ENCODE peak calls at places on chromosomes 6 and 20, in six cellular contexts. K is stomach, R is A673, Y is IMR-90, S is psoas muscle, Q is aorta. T is an unnamed sample. For H3K27me3, the result is how much of the 10 kb centered on the place peaks cover.

GRCh38 chr20:60060006-60060557 is 101.9 kb downstream of the CDH26 start:
- DNase-seq in R (no peak), K (no peak), Q (peak), S (no peak), Y (no peak), T (no peak)

GRCh38 chr6:42138630-42139619 is 3.5 kb downstream of the C6orf132 start:
- DNase-seq in R (peak), Y (peak), K (no peak), Q (no peak), S (no peak), T (no peak)

GRCh38 chr6:116111552-116112528 is 11.2 kb downstream of the NT5DC1 start:
- DNase-seq in Q (no peak), R (peak), K (peak), Y (peak), S (no peak), T (no peak)

GRCh38 chr6:145427232-145427631 is 308.1 kb downstream of the EPM2A start:
- DNase-seq in Q (no peak), R (no peak), Y (no peak), K (no peak), S (no peak), T (no peak)

GRCh38 chr6:165762876-165763275 is 99.8 kb upstream of the PDE10A start:
- DNase-seq in S (no peak), K (no peak), Q (no peak), Y (peak), R (no peak), T (no peak)

GRCh38 chr6:56756791-56757582 is 114.3 kb upstream of the DST start:
- DNase-seq in R (no peak), K (no peak), S (no peak), Q (no peak), Y (peak), T (no peak)

GRCh38 chr20:41443667-41444066 is 77.0 kb upstream of the EMILIN3 start:
- DNase-seq in Y (no peak), Q (no peak), K (no peak), R (no peak), S (no peak), T (no peak)

GRCh38 chr6:104301921-104302320 is 557.8 kb downstream of the HACE1 start:
- DNase-seq in K (no peak), Y (no peak), R (no peak), Q (no peak), S (no peak), T (no peak)

GRCh38 chr20:46129955-46130481 is 11.9 kb downstream of the CD40 start:
- DNase-seq in R (no peak), Q (peak), S (no peak), Y (no peak), K (no peak), T (no peak)

GRCh38 chr6:155004576-155005345 is 9.6 kb downstream of the TIAM2 start:
- DNase-seq in R (no peak), K (no peak), Y (no peak), S (no peak), Q (no peak), T (no peak)

GRCh38 chr6:16766043-16766521 is 4.8 kb upstream of the ATXN1 start:
- DNase-seq in R (no peak), S (no peak), Y (peak), Q (no peak), K (no peak), T (no peak)

GRCh38 chr6:24882835-24883555 is 52.8 kb downstream of the RIPOR2 start:
- DNase-seq in Y (no peak), K (no peak), Q (no peak), R (no peak), S (no peak), T (no peak)
- H3K4me3 ChIP-seq in Y (no peak), K (no peak), Q (no peak), R (no peak), S (no peak), T (no peak)

GRCh38 chr6:43395822-43396221 is 26.4 kb upstream of the ZNF318 start:
- DNase-seq in K (no peak), R (no peak), Q (no peak), Y (no peak), S (no peak), T (peak)

GRCh38 chr6:43401730-43402129 is 25.6 kb upstream of the ABCC10 start:
- DNase-seq in S (no peak), Q (no peak), Y (no peak), K (no peak), R (no peak), T (no peak)

GRCh38 chr6:43396408-43397149 is 27.1 kb upstream of the ZNF318 start:
- DNase-seq in R (no peak), Y (no peak), S (no peak), Q (no peak), K (peak), T (no peak)

GRCh38 chr6:43402819-43403218 is 24.5 kb upstream of the ABCC10 start:
- DNase-seq in S (no peak), K (no peak), Q (no peak), R (peak), Y (no peak), T (no peak)

DNA sequence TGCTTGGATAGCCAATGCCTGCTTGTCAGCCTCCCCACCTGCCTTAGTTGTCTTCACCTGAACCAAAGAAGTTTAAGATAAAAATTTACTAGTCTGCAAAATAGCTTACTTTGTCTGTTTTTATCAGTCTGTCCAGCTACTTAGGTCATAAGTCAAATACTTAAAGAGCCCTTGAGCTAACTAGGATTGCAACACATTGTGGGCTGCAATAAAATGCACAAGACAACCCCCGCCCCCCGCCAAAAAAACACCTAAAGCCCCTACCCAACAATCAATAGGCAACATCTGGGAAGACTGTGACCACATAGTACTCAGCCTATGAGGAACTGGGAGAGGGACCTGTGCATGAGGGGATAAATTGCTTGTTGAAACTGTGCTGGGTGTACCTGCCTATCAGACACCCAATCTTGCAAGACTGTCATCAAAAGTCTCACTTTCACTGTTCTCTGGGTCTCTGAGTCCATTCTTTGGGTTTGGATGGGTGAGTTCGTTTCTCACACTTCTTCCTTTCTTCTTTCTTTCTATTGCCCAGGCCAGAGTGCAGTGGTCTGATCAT is 27.3 kb upstream of the ABCC10 start:
- DNase-seq in Q (no peak), R (no peak), K (no peak), Y (no peak), S (no peak), T (no peak)
- H3K27me3 ChIP-seq in Q (under half), R (under half), K (under half), Y (under half), S (under half), T (under half)

DNA sequence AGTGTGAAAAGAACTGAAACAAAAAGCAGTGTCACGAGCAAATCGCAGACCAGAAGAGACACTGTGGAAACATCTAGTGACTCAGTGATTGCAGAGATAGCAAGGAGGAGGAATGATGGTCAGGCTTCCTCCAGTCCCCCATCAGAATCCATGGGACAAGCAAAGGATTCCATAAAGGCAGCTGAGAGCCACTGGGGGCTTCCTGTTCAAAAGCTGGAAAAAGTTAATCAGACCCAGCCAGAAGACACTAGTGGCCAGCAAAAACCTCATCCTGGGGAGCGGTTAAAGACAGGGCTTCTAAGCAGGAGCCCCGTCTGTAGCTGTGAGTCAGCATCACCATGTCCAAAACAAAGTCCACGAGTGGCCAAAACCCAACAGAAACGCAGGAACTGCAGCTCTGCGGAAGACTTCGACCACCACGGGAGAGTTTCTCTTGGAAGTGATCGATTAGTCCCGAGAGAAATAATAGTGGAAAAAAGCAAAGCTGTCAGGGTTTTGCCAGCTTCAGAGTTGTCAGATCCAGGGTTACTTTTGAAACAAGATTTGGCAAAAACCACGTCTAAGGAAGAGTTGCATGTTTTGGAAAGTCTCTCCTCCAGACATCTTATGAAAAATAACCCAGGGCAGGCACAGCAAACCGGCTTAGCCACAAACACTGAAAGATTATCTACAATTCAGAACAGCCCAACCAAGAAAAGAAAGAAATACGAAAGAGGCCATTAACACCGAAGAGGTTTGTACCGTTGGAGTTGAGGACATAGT is 51.0 kb downstream of the JAG1 start:
- DNase-seq in Y (peak), K (no peak), Q (no peak), S (peak), R (no peak), T (peak)
- H3K27ac ChIP-seq in Y (peak), K (no peak), Q (peak), S (peak), R (no peak), T (peak)

DNA sequence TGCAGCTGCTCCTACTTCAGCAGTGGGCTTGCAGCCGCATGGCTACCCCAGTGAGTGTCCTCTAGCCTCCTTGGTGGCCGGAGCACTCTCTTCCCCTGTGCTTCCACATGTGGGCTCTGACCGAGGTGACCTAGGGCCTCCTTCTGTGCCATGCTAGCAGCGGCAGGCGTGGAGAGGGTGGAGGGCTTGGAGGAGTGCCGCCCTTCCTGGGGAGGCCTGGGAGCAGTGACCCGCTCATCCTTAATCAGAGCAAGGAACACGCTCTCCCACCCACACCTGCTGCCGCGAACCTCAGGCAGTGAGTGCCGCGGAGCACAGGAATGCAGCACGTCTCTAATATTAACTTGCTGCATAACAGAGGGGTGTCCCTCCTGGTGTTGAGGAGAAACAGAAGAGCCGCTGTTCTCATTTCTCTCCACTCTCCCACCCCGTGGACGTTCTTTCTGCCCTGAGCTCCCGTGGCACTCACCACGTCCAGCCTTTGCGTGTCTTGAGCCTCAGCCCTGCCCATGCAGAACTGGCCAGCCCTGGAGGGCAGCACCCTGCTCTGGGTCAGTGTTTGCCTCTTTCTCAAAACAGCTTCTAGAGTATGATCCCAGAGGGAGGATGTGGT is 31.9 kb downstream of the DUSP22 start:
- DNase-seq in R (no peak), S (no peak), Y (no peak), K (no peak), Q (peak), T (no peak)
- H3K4me3 ChIP-seq in R (no peak), S (no peak), Y (no peak), K (no peak), Q (no peak), T (no peak)

DNA sequence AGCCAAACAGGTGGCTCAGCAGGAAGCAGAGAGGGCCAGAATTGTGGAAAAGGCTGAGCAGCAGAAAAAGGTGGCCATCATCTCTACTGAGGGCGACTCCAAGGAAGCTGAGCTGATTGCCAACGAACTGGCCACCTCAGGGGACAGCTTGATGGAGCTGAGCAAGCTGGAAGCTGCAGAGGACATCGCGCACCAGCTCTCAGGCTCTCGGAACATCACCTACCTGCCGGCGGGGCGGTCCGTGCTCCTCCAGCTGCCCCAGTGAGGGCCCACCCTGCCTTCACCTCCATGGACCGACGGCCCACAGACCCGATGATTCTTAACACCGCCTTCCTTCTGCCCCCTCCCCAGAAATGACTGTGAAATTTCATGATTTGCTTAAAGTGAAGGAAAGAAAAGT is 17.8 kb upstream of the RAET1L start:
- DNase-seq in S (no peak), R (no peak), Y (no peak), K (no peak), Q (peak), T (no peak)
- H3K27me3 ChIP-seq in S (under half), R (under half), Y (half or more), K (under half), Q (under half), T (under half)

GRCh38 chr20:47498606-47499005 is 3.1 kb upstream of the NCOA3 start:
- DNase-seq in S (no peak), K (no peak), Y (no peak), Q (peak), R (no peak), T (no peak)
- H3K27ac ChIP-seq in S (no peak), K (peak), Y (no peak), Q (no peak), R (no peak), T (no peak)

DNA sequence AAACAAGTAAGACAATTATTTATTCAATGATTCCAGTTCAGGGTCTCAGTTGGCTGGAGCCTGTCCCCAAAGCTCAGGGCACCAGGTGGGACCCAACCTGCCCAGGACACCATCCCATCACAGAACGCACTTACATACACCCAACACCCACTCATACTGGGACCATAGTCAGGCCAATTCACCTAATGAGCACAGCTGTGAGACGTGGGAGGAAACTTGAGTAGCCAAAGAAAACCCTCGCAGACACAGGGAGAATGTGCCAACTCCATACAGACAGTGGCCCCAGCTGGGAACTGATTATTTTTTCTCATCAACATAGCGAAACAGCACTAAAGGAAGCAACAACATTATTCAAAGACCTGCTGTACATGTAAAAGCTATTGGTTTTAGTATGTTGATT is 58.6 kb upstream of the DOK5 start:
- DNase-seq in S (no peak), K (no peak), Y (no peak), Q (no peak), R (peak), T (no peak)
- H3K4me3 ChIP-seq in S (no peak), K (no peak), Y (no peak), Q (no peak), R (no peak), T (no peak)

DNA sequence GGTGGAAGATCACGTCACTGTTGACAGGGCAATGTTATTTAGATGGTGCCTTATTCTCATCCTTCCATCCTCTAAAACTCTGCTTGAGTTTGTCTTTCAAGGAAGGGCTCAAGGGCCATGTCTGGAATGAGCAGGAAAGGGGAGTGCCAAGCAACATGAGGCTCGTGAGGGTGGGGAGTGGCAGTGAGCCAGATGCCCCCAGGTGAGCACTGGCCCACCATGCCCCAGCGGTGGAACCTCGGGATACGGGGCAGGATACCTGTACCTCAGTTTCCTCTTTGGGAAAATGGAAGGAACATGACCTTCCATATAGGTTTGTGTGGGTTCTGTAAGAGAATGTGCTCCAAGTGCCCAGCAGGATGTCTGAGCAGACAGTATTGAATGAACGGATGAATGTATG is 337.4 kb downstream of the TAF4 start:
- DNase-seq in Y (no peak), K (no peak), Q (peak), S (peak), R (no peak), T (peak)
- H3K27me3 ChIP-seq in Y (under half), K (under half), Q (under half), S (under half), R (under half), T (under half)

GRCh38 chr6:11403035-11403601 is 134.4 kb upstream of the TMEM170B start:
- DNase-seq in Y (no peak), S (no peak), K (no peak), Q (no peak), R (no peak), T (no peak)

GRCh38 chr6:11398451-11399326 is 138.9 kb upstream of the TMEM170B start:
- DNase-seq in K (no peak), Q (no peak), Y (peak), R (peak), S (no peak), T (no peak)

GRCh38 chr6:11404845-11405244 is 132.7 kb upstream of the TMEM170B start:
- DNase-seq in S (no peak), K (no peak), Q (no peak), Y (no peak), R (no peak), T (no peak)

GRCh38 chr6:11407403-11407802 is 130.1 kb upstream of the TMEM170B start:
- DNase-seq in S (no peak), R (no peak), Y (no peak), Q (no peak), K (no peak), T (no peak)

GRCh38 chr6:11404081-11404480 is 133.5 kb upstream of the TMEM170B start:
- DNase-seq in Y (no peak), Q (no peak), R (no peak), K (no peak), S (no peak), T (no peak)
- H3K27ac ChIP-seq in Y (no peak), Q (peak), R (no peak), K (no peak), S (no peak), T (no peak)

DNA sequence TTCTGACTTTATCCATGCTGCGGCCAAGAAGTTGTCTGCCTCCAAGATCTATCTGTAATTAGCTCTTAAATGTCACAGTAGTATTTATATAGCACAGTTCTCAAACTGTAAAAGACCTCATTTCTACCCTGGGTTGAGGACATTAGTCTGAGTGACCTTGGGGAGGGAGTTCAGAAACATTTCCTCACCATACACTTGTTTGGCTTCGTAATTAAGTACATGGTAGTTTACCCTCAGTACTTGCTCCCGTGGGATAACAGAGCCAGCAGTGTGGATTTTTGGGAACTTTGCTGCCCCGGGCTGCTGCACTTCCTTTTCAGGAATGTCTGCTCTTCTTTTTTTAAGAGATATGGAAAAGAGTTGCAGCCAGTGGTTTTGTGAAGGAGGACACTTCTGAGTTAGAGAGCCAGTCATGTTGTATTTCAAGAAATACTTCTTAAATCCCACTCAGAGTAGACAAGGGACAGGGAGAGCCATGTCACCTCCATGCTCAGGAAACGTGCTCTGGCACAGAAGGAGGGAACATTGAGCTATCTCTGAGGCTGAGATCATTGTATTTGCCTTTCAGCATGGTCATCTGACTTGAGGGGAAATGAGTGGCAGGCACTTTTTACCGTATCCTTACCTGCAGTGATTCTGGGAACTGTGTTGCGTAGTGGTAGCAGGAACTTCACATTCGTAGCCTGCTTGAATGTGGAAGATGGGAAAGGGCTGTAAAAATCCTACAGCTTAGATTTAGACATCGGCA is 33.6 kb downstream of the RPRD1B start:
- DNase-seq in Y (no peak), Q (no peak), R (no peak), S (no peak), K (no peak), T (no peak)
- H3K4me3 ChIP-seq in Y (no peak), Q (no peak), R (no peak), S (peak), K (no peak), T (no peak)

T was measured in right cardiac atrium.